ENCODE peak calls at places on chromosome 16, in five cellular contexts. U, F, P, I and G are unnamed samples.

GRCh38 chr16:27704252-27704651 is 154.3 kb downstream of the KATNIP start:
- DNase-seq in U (no peak), F (no peak), P (no peak), I (no peak), G (no peak)

GRCh38 chr16:80518436-80518835 is 22.4 kb upstream of the DYNLRB2 start:
- DNase-seq in U (no peak), F (no peak), P (peak; percentile 4), I (no peak), G (no peak)

GRCh38 chr16:26665166-26665939 is 401.4 kb upstream of the C16orf82 start:
- DNase-seq in U (no peak), F (no peak), P (no peak), I (no peak), G (no peak)

GRCh38 chr16:56203052-56203451 is 11.8 kb downstream of the GNAO1 start:
- DNase-seq in U (no peak), F (peak; percentile 77), P (peak; percentile 32), I (peak; percentile 70), G (no peak)

GRCh38 chr16:2785101-2785991 is 2.0 kb downstream of the PRSS33 start:
- DNase-seq in U (no peak), F (peak; percentile 44), P (no peak), I (peak; percentile 45), G (no peak)

GRCh38 chr16:67241008-67241900 is 6.0 kb downstream of the FHOD1 start:
- DNase-seq in U (no peak), F (peak; percentile 79), P (no peak), I (peak; percentile 42), G (no peak)

GRCh38 chr16:57152096-57153093 is 33.4 kb downstream of the PSME3IP1 start:
- DNase-seq in U (no peak), F (peak; percentile 22), P (no peak), I (no peak), G (no peak)

GRCh38 chr16:17382949-17383348 is 87.8 kb downstream of the XYLT1 start:
- DNase-seq in U (no peak), F (peak; percentile 75), P (no peak), I (no peak), G (no peak)

GRCh38 chr16:58418601-58419000 is 26.3 kb downstream of the GINS3 start:
- DNase-seq in U (no peak), F (peak; percentile 60), P (peak; percentile 50), I (no peak), G (no peak)

GRCh38 chr16:26070595-26071170 is 378.9 kb downstream of the HS3ST4 start:
- DNase-seq in U (no peak), F (no peak), P (no peak), I (no peak), G (no peak)

GRCh38 chr16:66609139-66609510 is 4.6 kb downstream of the CMTM3 start:
- DNase-seq in U (peak; percentile 35), F (peak; percentile 61), P (no peak), I (no peak), G (no peak)

GRCh38 chr16:75304521-75305363 is 53.3 kb upstream of the BCAR1 start:
- DNase-seq in U (peak; percentile 50), F (no peak), P (no peak), I (no peak), G (peak; percentile 42)

GRCh38 chr16:87723224-87723619 is 42.6 kb downstream of the KLHDC4 start:
- DNase-seq in U (no peak), F (no peak), P (peak; percentile 97), I (no peak), G (peak; percentile 45)

GRCh38 chr16:17160285-17160854 is 310.4 kb downstream of the XYLT1 start:
- DNase-seq in U (no peak), F (no peak), P (no peak), I (no peak), G (no peak)

GRCh38 chr16:48393843-48394703 is 8.9 kb upstream of the SIAH1 start:
- DNase-seq in U (no peak), F (no peak), P (no peak), I (no peak), G (peak; percentile 65)

GRCh38 chr16:73878616-73879015 is 418.0 kb upstream of the PSMD7 start:
- DNase-seq in U (no peak), F (no peak), P (peak; percentile 29), I (no peak), G (no peak)

GRCh38 chr16:57462978-57463362 is 491 bp downstream of the POLR2C start:
- DNase-seq in U (no peak), F (no peak), P (no peak), I (no peak), G (no peak)

GRCh38 chr16:56136256-56136655 is 55.0 kb upstream of the GNAO1 start:
- DNase-seq in U (no peak), F (no peak), P (no peak), I (no peak), G (no peak)

GRCh38 chr16:59880626-59881025 is 1146.5 kb upstream of the GOT2 start:
- DNase-seq in U (no peak), F (no peak), P (no peak), I (no peak), G (no peak)

DNA sequence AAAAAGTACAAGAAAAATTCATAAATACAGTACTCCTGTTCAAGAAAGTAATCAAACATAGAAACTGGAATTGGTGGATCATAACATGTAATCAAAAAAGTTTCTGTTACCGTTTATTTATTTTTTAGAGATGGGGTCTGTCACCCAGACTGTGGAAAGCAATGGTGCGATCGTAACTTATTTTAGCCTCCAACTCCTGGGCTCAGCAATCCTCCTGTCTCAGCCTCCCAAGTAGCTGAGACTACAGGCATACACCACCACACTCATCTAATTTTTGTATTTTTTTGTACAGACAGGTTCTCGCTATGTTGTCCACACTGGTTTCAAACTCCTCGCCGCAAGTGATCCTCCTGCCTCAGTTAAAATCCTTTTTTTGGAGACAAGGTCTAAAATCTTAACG is 22.5 kb downstream of the ARHGAP17 start:
- DNase-seq in U (no peak), F (no peak), P (no peak), I (no peak), G (no peak)
- H3K27ac ChIP-seq in U (no peak overlapping the region), F (no peak overlapping the region), P (no peak overlapping the region), I (no peak overlapping the region), G (no peak overlapping the region)

GRCh38 chr16:65218348-65218747 is 96.5 kb upstream of the CDH11 start:
- DNase-seq in U (no peak), F (peak; percentile 66), P (no peak), I (no peak), G (no peak)

GRCh38 chr16:65212791-65213190 is 90.9 kb upstream of the CDH11 start:
- DNase-seq in U (no peak), F (no peak), P (no peak), I (no peak), G (no peak)

GRCh38 chr16:65212240-65212639 is 90.4 kb upstream of the CDH11 start:
- DNase-seq in U (no peak), F (no peak), P (no peak), I (no peak), G (no peak)

GRCh38 chr16:65214196-65214595 is 92.3 kb upstream of the CDH11 start:
- DNase-seq in U (no peak), F (no peak), P (no peak), I (no peak), G (no peak)
- H3K27ac ChIP-seq in U (no peak overlapping the region), F (no peak overlapping the region), P (no peak overlapping the region), I (no peak overlapping the region), G (no peak overlapping the region)

GRCh38 chr16:81994485-81994884 is 16.8 kb downstream of the SDR42E1 start:
- DNase-seq in U (no peak), F (peak; percentile 63), P (peak; percentile 7), I (no peak), G (no peak)

GRCh38 chr16:82002831-82003230 is 8.4 kb downstream of the SDR42E1 start:
- DNase-seq in U (no peak), F (no peak), P (no peak), I (no peak), G (no peak)

GRCh38 chr16:81996664-81997529 is 14.4 kb downstream of the SDR42E1 start:
- DNase-seq in U (no peak), F (peak; percentile 69), P (peak; percentile 18), I (no peak), G (no peak)

GRCh38 chr16:81995651-81996050 is 15.6 kb downstream of the SDR42E1 start:
- DNase-seq in U (no peak), F (no peak), P (no peak), I (no peak), G (no peak)

GRCh38 chr16:81997738-81998137 is 13.5 kb downstream of the SDR42E1 start:
- DNase-seq in U (no peak), F (no peak), P (no peak), I (no peak), G (no peak)
- H3K27ac ChIP-seq in U (no peak overlapping the region), F (no peak overlapping the region), P (no peak overlapping the region), I (no peak overlapping the region), G (no peak overlapping the region)

GRCh38 chr16:4679156-4679853 is 14.1 kb upstream of the NUDT16L1 start:
- DNase-seq in U (peak; percentile 62), F (peak; percentile 29), P (no peak), I (no peak), G (no peak)
- H3K27ac ChIP-seq in U (peak overlapping the region; percentile 75), F (no peak overlapping the region), P (no peak overlapping the region), I (no peak overlapping the region), G (peak overlapping the region; percentile 45)

DNA sequence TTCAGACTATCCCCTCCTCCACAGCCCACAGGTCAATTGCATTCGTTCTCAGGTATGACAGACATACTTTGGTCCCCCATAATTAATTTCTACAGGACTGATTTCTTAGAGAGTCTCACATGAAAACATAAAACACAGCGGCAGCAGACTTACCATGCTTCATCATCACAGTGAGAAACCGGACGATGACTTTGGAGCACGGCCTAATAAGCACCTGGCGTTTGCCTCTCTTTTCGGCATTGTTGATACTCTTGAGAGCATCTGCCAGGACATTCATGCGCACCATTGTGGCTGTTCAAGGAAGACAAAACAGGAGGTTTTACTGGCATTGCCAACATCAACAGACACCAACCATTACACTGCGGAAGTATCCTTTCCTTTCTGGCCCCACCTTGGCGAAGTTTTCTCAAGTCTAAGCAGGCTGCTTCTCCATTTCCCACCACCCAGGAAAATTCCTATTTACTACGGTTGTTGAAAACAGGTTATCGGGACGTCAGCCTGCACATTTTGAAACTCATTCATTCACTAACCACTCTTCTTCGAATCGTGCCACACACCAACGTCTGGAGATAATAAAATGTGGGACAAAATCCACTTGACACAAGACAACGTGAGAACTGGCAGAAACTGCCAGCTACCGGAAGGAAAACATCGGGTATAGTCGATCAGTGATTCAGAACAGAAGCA is 1.2 kb downstream of the RPS15A start:
- DNase-seq in U (no peak), F (no peak), P (peak; percentile 47), I (no peak), G (no peak)
- H3K27ac ChIP-seq in U (no peak overlapping the region), F (no peak overlapping the region), P (peak overlapping the region; percentile 64), I (no peak overlapping the region), G (no peak overlapping the region)

DNA sequence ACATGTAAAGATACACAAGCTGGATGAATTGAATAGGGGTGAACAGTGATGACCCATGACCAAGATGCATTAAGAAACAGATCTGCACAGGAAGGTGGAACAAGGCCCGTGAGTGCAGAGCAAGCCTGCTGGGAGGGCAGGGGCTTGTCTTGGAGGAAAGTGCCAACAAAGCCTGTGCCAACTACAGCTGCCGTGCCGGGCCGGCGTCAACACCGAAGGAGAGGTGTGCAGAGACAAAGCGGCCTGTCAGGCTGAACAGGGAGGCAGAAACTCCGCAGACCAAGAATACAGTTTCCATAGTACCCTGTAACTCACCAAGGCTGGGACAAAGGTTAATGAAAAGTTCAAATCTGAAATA is 46.7 kb downstream of the ANKRD11 start:
- DNase-seq in U (no peak), F (no peak), P (no peak), I (no peak), G (no peak)
- H3K27ac ChIP-seq in U (peak overlapping the region; percentile 60), F (peak overlapping the region; percentile 57), P (no peak overlapping the region), I (no peak overlapping the region), G (peak overlapping the region; percentile 2)

GRCh38 chr16:9843424-9844013 is 338.7 kb downstream of the GRIN2A start:
- DNase-seq in U (no peak), F (no peak), P (no peak), I (no peak), G (no peak)
- H3K27ac ChIP-seq in U (no peak overlapping the region), F (no peak overlapping the region), P (no peak overlapping the region), I (no peak overlapping the region), G (no peak overlapping the region)